ENCODE peak calls at places on chromosome 4, in six cellular contexts. X, Y, J, C, O and R are unnamed samples.

GRCh38 chr4:111979921-111980320 is 165.3 kb upstream of the FAM241A start:
- DNase-seq in X (no peak), Y (no peak), J (no peak), C (no peak), O (no peak), R (no peak)

GRCh38 chr4:144507309-144508101 is 138.5 kb upstream of the HHIP start:
- DNase-seq in X (no peak), Y (no peak), J (no peak), C (no peak), O (no peak), R (no peak)

GRCh38 chr4:148648599-148648998 is 206.4 kb upstream of the NR3C2 start:
- DNase-seq in X (no peak), Y (no peak), J (no peak), C (no peak), O (no peak), R (no peak)

GRCh38 chr4:180261346-180261745 is 1981.9 kb upstream of the TENM3 start:
- DNase-seq in X (no peak), Y (no peak), J (no peak), C (no peak), O (no peak), R (no peak)

GRCh38 chr4:145043306-145043705 is 54.7 kb downstream of the ANAPC10 start:
- DNase-seq in X (no peak), Y (no peak), J (no peak), C (no peak), O (no peak), R (no peak)

GRCh38 chr4:74970577-74970976 is 37.7 kb downstream of the PARM1 start:
- DNase-seq in X (no peak), Y (no peak), J (no peak), C (no peak), O (no peak), R (no peak)

GRCh38 chr4:46975841-46976551 is 17.4 kb downstream of the GABRA4 start:
- DNase-seq in X (no peak), Y (no peak), J (no peak), C (no peak), O (no peak), R (no peak)

GRCh38 chr4:125231661-125232060 is 83.1 kb upstream of the FAT4 start:
- DNase-seq in X (no peak), Y (no peak), J (no peak), C (no peak), O (no peak), R (no peak)

GRCh38 chr4:138062929-138063328 is 179.2 kb downstream of the SLC7A11 start:
- DNase-seq in X (no peak), Y (no peak), J (no peak), C (no peak), O (no peak), R (no peak)

GRCh38 chr4:22514001-22514400 is 1.9 kb downstream of the ADGRA3 start:
- DNase-seq in X (no peak), Y (no peak), J (no peak), C (no peak), O (no peak), R (no peak)

GRCh38 chr4:162111078-162111477 is 52.7 kb downstream of the FSTL5 start:
- DNase-seq in X (no peak), Y (no peak), J (no peak), C (no peak), O (no peak), R (no peak)

GRCh38 chr4:79757580-79757979 is 315.4 kb downstream of the ANTXR2 start:
- DNase-seq in X (no peak), Y (no peak), J (no peak), C (no peak), O (no peak), R (no peak)

GRCh38 chr4:140395668-140396067 is 22.2 kb downstream of the SCOC start:
- DNase-seq in X (no peak), Y (no peak), J (no peak), C (no peak), O (no peak), R (no peak)

GRCh38 chr4:164193676-164194075 is 560.3 kb upstream of the SMIM31 start:
- DNase-seq in X (no peak), Y (no peak), J (no peak), C (no peak), O (no peak), R (no peak)

GRCh38 chr4:153573881-153574807 is 108.0 kb downstream of the TMEM131L start:
- DNase-seq in X (peak; percentile 61), Y (peak; percentile 66), J (peak; percentile 65), C (no peak), O (peak; percentile 83), R (peak; percentile 6)

DNA sequence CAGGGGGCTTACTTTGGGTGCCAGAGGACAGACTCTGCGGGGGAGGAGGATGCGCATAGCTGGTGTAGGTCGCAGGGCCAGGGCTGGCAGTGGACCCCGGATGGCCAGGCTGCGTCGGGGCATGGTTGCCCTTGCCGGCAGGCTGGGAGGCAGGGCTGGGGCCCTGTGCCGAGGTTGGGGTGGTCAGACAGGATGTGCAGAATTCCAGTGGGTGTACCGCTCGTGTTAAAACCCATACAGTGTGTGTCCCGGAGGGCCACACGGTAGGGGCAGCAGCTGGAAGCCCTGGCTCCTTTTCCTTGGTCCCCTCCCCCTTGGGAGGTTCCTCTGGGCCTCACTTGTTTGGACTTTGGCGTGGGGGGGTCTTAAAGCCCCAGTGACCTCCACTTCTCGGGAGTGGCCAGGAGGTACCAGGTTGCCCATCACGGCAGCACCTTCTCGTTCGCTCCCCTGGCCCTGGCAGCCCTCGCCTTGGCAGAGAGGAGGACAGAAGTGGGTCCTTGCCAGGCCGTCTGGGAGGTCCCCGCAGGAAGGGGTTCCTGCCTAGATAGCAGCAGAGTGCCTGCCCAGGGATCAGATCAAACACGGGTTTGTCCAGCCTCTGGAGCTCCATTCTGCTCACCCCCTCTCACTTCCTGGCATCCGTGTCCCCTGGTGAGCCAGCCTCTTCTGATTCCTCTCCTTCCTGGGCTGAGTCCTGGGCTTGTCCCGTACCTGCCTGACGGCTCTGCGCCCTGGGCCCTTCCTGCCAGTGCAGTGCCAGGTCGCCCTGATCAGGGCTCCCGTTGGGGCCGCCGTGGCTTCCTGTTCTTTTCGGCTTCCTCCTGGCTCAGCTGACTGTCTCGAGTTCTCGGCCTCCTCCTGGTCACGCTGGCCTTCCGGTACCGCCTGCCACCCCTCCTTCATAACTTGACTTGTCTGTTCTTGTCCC is 56.7 kb upstream of the HGFAC start:
- DNase-seq in X (peak; percentile 67), Y (peak; percentile 36), J (no peak), C (no peak), O (peak; percentile 87), R (no peak)
- TF ChIP-seq POLR2A in X (no peak), Y (no peak), J (no peak), C (no peak), O (no peak), R (no peak)

DNA sequence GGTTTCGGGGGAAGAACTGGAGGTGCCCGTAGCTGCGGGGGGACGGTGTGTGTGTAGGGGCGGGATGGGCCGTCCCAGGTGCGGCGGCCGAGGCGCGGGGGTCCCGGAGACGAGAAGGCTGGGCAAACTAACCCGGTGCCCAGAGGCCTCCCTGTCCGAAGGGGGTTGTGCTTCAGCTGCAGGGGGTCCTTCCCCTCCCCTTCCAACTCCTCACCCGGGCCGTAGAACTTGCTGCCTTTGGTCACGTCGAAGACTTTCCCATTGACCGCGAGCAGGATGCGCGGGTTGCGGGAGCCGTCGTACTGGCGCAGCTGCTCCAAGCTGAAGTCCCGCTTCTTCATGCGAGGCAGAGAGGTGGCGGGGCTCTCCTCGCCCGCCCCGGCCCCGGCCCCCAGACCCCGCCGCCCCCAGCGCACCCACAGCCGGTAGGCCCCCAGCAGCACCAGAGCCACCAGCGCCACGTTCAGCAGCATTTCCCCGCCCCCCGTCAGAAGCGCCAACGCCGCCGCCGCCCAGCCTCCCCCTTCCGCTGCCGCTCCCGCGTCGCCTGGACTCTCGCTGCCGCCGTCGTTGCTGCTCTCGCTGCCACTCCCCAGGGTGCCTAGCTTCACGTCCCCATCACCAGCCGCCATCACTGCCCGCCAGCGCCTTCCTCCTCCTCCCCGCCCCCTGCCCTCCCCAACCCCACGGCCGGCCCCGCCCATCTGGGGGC is at the start of gene PGRMC2:
- DNase-seq in X (peak; percentile 17), Y (no peak), J (peak; percentile 30), C (no peak), O (no peak), R (no peak)
- TF ChIP-seq POLR2A in X (peak; percentile 14), Y (peak; percentile 57), J (peak; percentile 76), C (no peak), O (no peak), R (peak; percentile 81)

GRCh38 chr4:94208918-94209317 is 1.3 kb downstream of the SMARCAD1 start:
- DNase-seq in X (no peak), Y (no peak), J (no peak), C (no peak), O (no peak), R (no peak)

GRCh38 chr4:94202769-94203168 is 4.9 kb upstream of the SMARCAD1 start:
- DNase-seq in X (no peak), Y (no peak), J (no peak), C (no peak), O (no peak), R (no peak)

GRCh38 chr4:94208268-94208667 is 603 bp downstream of the SMARCAD1 start:
- DNase-seq in X (no peak), Y (no peak), J (no peak), C (no peak), O (no peak), R (no peak)

GRCh38 chr4:94207469-94208224 is at the start of gene SMARCAD1:
- DNase-seq in X (peak; percentile 91), Y (peak; percentile 93), J (peak; percentile 90), C (peak; percentile 65), O (peak; percentile 96), R (peak; percentile 38)
- TF ChIP-seq POLR2A in X (no peak), Y (no peak), J (peak; percentile 29), C (peak; percentile 83), O (no peak), R (peak; percentile 63)

GRCh38 chr4:151013491-151013890 is 1.6 kb downstream of the LRBA start:
- DNase-seq in X (no peak), Y (no peak), J (no peak), C (no peak), O (no peak), R (no peak)

GRCh38 chr4:151014521-151015457 is at the start of gene LRBA:
- DNase-seq in X (peak; percentile 69), Y (peak; percentile 74), J (peak; percentile 91), C (peak; percentile 46), O (peak; percentile 94), R (peak; percentile 38)

GRCh38 chr4:151012836-151013235 is 2.2 kb downstream of the LRBA start:
- DNase-seq in X (no peak), Y (no peak), J (no peak), C (no peak), O (no peak), R (no peak)

GRCh38 chr4:151013944-151014343 is 1.1 kb downstream of the LRBA start:
- DNase-seq in X (no peak), Y (no peak), J (no peak), C (no peak), O (no peak), R (no peak)

DNA sequence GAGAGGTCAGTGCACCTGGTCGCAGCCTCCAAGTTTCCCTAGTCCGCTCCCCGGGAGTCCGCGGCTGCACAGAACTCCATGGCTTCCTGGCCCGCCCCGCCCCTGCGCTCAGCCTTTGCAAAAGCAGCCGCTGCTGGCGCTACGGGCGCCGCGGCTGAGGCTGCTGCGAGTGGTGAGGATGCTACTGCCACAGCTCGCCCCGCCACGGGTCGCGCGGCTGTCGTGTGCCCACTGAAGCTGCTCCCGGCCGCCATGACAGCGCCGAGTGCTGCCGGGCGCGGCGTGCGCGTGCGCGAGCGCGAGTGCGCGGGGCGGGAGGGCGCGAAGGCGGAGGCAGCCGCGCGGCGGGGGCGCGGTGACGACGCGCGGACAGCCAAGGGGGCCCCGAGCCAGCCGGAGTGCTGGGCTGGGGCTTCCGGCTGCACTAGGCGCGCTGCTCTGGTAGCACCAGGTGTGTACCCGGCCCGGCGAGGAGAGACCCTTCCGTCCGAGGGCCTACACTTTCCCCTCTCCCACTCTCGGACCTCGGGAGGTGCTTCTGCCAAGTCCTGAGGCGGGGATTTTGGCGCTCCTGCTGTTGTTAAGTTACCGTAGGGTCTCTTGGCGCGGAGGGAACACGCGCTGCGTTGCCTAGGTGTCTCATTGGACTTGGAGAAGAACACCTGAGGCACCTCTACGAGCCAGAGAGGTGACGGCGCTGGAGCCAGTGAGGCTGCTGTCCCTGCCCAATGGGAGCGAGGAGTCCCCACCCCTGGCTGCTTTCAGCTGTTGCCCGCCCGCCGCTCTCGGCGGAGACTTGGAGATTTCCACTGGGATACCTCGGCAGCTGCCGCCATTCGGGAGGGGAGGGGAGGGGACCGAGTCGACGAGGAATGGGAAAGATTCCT is 617 bp upstream of the LRBA start:
- DNase-seq in X (peak; percentile 68), Y (peak; percentile 85), J (peak; percentile 74), C (peak; percentile 67), O (peak; percentile 96), R (peak; percentile 61)
- TF ChIP-seq POLR2A in X (peak; percentile 61), Y (peak; percentile 60), J (peak; percentile 39), C (peak; percentile 91), O (peak; percentile 9), R (peak; percentile 95)